ENCODE peak calls at places on chromosome 2, in seven cellular contexts. A, V, O, R, G, J and C are unnamed samples.

GRCh38 chr2:172095146-172095904 is 7.4 kb downstream of the DLX2 start:
- DNase-seq in V (no peak), A (no peak), R (no peak), O (peak; percentile 66), G (peak; percentile 88), J (peak; percentile 61), C (peak; percentile 62)

GRCh38 chr2:60294901-60295590 is 258.4 kb downstream of the BCL11A start:
- DNase-seq in R (no peak), A (peak; percentile 46), V (no peak), O (no peak), G (no peak), J (no peak), C (no peak)

GRCh38 chr2:157508676-157509075 is 64.8 kb upstream of the CYTIP start:
- DNase-seq in J (no peak), A (no peak), R (no peak), O (no peak), V (no peak), G (no peak), C (no peak)

GRCh38 chr2:101047774-101048173 is 45.7 kb downstream of the RPL31 start:
- DNase-seq in A (no peak), O (no peak), J (no peak), V (no peak), R (no peak), G (no peak), C (no peak)

GRCh38 chr2:163877316-163877715 is 141.5 kb upstream of the FIGN start:
- DNase-seq in V (no peak), O (no peak), R (no peak), J (no peak), G (no peak), A (no peak), C (no peak)

GRCh38 chr2:11103984-11104793 is 51.1 kb upstream of the SLC66A3 start:
- DNase-seq in V (no peak), G (peak; percentile 70), R (no peak), O (no peak), A (no peak), J (no peak), C (peak; percentile 85)

GRCh38 chr2:28394997-28395333 is 2.3 kb downstream of the FOSL2 start:
- DNase-seq in A (no peak), V (no peak), G (no peak), R (no peak), O (no peak), J (no peak), C (no peak)

GRCh38 chr2:71502941-71503738 is 49.8 kb downstream of the DYSF start:
- DNase-seq in O (no peak), J (no peak), V (no peak), R (no peak), A (no peak), G (no peak), C (no peak)

GRCh38 chr2:230161180-230161579 is 58.6 kb downstream of the SP110 start:
- DNase-seq in V (no peak), A (no peak), O (no peak), R (no peak), J (no peak), G (no peak), C (no peak)

GRCh38 chr2:188322569-188323531 is 31.2 kb downstream of the GULP1 start:
- DNase-seq in O (no peak), J (no peak), R (no peak), A (no peak), V (no peak), G (no peak), C (no peak)

GRCh38 chr2:3631161-3631850 is 26.7 kb upstream of the ALLC start:
- DNase-seq in J (no peak), R (no peak), O (no peak), G (no peak), V (no peak), A (no peak), C (no peak)

GRCh38 chr2:208101716-208102631 is 22.4 kb downstream of the CRYGD start:
- DNase-seq in J (no peak), A (no peak), O (no peak), R (peak; percentile 39), G (no peak), V (no peak), C (no peak)

GRCh38 chr2:76193098-76193497 is 482.4 kb upstream of the GCFC2 start:
- DNase-seq in O (no peak), J (no peak), V (no peak), G (no peak), R (no peak), A (no peak), C (no peak)

GRCh38 chr2:65541773-65542172 is 109.4 kb upstream of the SPRED2 start:
- DNase-seq in O (no peak), G (no peak), V (no peak), J (no peak), R (no peak), A (no peak), C (no peak)

DNA sequence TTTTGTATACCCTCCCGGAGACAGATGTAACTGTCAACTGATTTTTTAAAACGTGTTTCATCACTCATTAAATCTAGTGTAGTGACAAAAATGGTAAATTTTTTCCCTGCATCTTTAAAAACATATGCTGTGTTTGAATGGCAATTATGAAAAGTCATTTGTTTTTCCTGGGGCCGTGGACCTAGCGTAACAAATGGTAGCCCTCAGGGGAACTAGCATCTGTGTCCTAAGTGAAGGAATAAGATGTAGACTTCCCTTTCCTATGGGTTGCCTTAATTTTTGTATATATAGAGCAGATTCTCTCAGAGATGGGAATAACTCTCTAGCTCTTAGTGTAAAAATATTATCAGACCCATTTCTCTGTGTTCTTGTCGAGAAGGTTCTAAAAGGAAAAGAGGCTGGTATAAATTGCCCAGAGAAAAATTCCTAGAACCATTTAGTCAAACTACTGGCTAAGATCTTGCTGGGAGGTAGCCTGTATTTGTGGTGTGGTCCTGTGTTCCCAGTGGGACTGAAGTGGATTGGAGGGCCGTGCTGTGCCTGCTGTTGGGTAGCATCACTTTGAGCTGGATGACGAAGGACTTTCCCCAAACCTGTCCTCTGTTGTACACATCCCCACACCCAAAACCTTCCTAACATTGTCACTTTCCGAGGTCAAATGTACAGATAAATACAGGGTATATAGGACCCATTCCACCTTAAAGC is 85.8 kb downstream of the LIMS1 start:
- DNase-seq in G (no peak), O (no peak), R (no peak), A (no peak), V (no peak), J (no peak), C (no peak)
- H3K4me3 ChIP-seq in G (peak overlapping the region; percentile 35), O (peak overlapping the region; percentile 41), R (no peak overlapping the region), A (no peak overlapping the region), V (no peak overlapping the region), J (no peak overlapping the region), C (peak overlapping the region; percentile 47)

DNA sequence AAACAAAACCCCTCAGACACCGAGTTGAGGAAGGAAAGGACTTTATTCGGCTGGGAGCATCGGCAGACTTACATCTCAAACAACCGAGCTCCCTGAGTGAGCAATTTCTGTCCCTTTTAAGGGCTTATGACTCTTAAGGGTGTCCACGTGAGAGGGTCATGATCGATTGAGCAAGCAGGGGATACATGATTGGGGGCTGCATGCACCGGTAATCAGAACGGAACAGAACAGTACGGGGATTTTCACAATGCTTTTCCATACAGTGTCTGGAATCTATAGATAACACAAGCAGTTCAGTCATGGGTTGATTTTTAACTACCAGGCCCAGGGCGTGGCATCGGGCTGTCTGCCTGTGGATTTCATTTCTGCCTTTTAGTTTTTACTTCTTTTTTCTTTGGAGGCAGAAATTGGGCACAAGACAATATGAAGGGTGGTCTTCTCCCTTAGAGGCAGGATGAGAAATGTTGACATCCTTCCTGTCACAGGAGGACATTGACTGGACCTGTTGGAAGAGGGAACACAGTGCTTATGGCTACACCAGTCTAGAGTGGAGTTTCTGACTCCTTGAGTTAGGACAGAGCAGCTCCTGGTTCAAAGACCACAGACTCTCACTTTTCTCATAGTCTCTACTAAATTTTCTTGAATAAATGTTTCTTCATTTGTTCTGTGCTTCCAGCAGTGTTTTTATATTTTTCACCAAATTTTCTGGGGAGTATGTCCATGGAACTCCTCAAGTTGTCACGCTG is 35.8 kb downstream of the SPOPL start:
- DNase-seq in R (no peak), A (no peak), V (no peak), O (no peak), J (peak; percentile 49), G (no peak), C (no peak)
- H3K4me3 ChIP-seq in R (no peak overlapping the region), A (no peak overlapping the region), V (no peak overlapping the region), O (no peak overlapping the region), J (no peak overlapping the region), G (no peak overlapping the region), C (no peak overlapping the region)

GRCh38 chr2:223055140-223055539 is 3.1 kb downstream of the KCNE4 start:
- DNase-seq in A (no peak), O (no peak), G (no peak), V (no peak), J (no peak), R (no peak), C (no peak)
- H3K4me3 ChIP-seq in A (no peak overlapping the region), O (no peak overlapping the region), G (no peak overlapping the region), V (no peak overlapping the region), J (no peak overlapping the region), R (no peak overlapping the region), C (no peak overlapping the region)

DNA sequence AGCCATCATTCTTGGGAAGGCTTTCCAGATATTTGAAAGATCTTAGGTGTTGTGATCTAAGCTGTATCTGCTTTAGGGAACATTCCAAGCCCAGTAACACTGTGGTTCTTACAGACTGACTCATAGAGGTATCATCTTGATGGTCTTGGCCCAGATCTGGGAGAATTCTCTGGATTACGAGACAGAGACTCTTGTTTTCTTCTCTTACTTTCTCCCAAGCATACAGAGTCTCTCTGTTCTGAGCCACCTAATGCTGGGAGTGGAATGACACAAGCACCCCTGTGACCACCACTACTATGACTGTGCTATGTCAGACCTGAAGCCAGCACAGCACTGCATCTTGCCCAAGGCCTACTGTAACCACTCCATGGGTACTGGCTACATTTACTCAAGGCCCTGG is 81.0 kb upstream of the EPAS1 start:
- DNase-seq in A (no peak), O (no peak), V (no peak), G (no peak), R (no peak), J (no peak), C (no peak)
- H3K4me3 ChIP-seq in A (no peak overlapping the region), O (no peak overlapping the region), V (no peak overlapping the region), G (no peak overlapping the region), R (no peak overlapping the region), J (no peak overlapping the region), C (no peak overlapping the region)

DNA sequence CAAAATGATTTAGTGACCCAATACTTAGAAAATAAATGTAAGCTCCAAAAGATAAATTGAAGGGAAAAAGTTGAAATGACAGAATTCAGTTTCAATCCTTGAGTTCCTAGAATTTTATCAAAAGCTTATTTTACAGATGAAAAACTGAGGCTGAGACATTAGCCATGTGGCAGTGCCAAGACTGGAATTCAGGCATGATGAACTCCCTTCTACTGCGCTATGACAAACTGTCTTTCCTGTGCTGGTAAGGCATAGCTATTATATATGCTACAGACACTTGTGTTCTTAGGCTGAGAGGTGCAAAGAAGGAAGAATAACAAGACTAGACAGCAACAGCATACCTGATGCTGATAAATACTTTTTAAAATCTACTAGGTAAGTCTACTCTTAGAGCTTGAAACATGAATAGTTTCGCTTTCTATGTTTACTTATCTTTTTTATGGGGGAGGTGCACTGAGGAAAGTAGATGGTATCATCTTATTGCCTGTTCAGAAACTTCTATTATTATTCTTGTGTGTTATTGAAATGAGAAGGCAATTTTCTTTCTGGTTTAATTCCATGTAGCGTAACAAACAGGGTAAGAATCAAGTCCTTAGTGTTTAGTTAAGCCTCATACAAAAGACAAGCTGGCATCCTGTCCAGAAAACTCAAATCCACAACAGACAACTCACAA is 1.8 kb downstream of the TTC32 start:
- DNase-seq in V (no peak), G (no peak), R (no peak), O (no peak), J (no peak), A (no peak), C (no peak)
- H3K4me3 ChIP-seq in V (no peak overlapping the region), G (peak overlapping the region; percentile 97), R (peak overlapping the region; percentile 76), O (peak overlapping the region; percentile 87), J (peak overlapping the region; percentile 65), A (peak overlapping the region; percentile 81), C (peak overlapping the region; percentile 80)